ENCODE peak calls at places on chromosomes 6 and 20, in five cellular contexts. One of them, this sample, is unnamed.

GRCh38 chr20:51815383-51816076 is 13.2 kb upstream of the SALL4 start:
- DNase-seq in H1: no peak
- DNase-seq in K562: no peak
- DNase-seq in SK-N-SH: no peak
- DNase-seq in HCT116: no peak
- DNase-seq in this sample: no peak

GRCh38 chr6:44855562-44856494 is 468.3 kb downstream of the CDC5L start:
- DNase-seq in HCT116: no peak
- DNase-seq in SK-N-SH: no peak
- DNase-seq in K562: no peak
- DNase-seq in H1: no peak
- DNase-seq in this sample: no peak

GRCh38 chr6:50030777-50031562 is 9.2 kb upstream of the DEFB110 start:
- DNase-seq in HCT116: peak; percentile 46
- DNase-seq in H1: peak; percentile 38
- DNase-seq in K562: peak; percentile 77
- DNase-seq in SK-N-SH: peak; percentile 34
- DNase-seq in this sample: peak; percentile 10

GRCh38 chr20:44706371-44707258 is 8.6 kb upstream of the CCN5 start:
- DNase-seq in SK-N-SH: no peak
- DNase-seq in H1: no peak
- DNase-seq in HCT116: no peak
- DNase-seq in K562: no peak
- DNase-seq in this sample: no peak

GRCh38 chr6:170251776-170252571 is 38.9 kb downstream of the DLL1 start:
- DNase-seq in H1: no peak
- DNase-seq in K562: no peak
- DNase-seq in SK-N-SH: no peak
- DNase-seq in HCT116: no peak
- DNase-seq in this sample: no peak

GRCh38 chr20:20370087-20370575 is 2.2 kb downstream of the INSM1 start:
- DNase-seq in HCT116: no peak
- DNase-seq in H1: no peak
- DNase-seq in K562: no peak
- DNase-seq in SK-N-SH: no peak
- DNase-seq in this sample: no peak

GRCh38 chr20:17613328-17614175 is 43.7 kb downstream of the DSTN start:
- DNase-seq in HCT116: no peak
- DNase-seq in K562: no peak
- DNase-seq in SK-N-SH: peak; percentile 9
- DNase-seq in H1: no peak
- DNase-seq in this sample: no peak

GRCh38 chr6:21164768-21165326 is 428.7 kb upstream of the SOX4 start:
- DNase-seq in H1: no peak
- DNase-seq in K562: no peak
- DNase-seq in SK-N-SH: no peak
- DNase-seq in HCT116: peak; percentile 2
- DNase-seq in this sample: no peak

GRCh38 chr6:152212437-152212836 is 405.0 kb downstream of the ESR1 start:
- DNase-seq in HCT116: no peak
- DNase-seq in H1: no peak
- DNase-seq in K562: no peak
- DNase-seq in SK-N-SH: no peak
- DNase-seq in this sample: no peak

GRCh38 chr6:46719099-46719498 is 16.1 kb downstream of the PLA2G7 start:
- DNase-seq in SK-N-SH: no peak
- DNase-seq in HCT116: peak; percentile 79
- DNase-seq in H1: no peak
- DNase-seq in K562: no peak
- DNase-seq in this sample: no peak

GRCh38 chr6:52399511-52400315 is 20.4 kb upstream of the EFHC1 start:
- DNase-seq in HCT116: no peak
- DNase-seq in SK-N-SH: peak; percentile 70
- DNase-seq in H1: no peak
- DNase-seq in K562: peak; percentile 69
- DNase-seq in this sample: peak; percentile 75

GRCh38 chr6:53493635-53494025 is 51.3 kb downstream of the GCLC start:
- DNase-seq in SK-N-SH: no peak
- DNase-seq in H1: no peak
- DNase-seq in HCT116: no peak
- DNase-seq in K562: no peak
- DNase-seq in this sample: no peak

GRCh38 chr6:133854167-133854632 is 34.7 kb upstream of the TCF21 start:
- DNase-seq in HCT116: no peak
- DNase-seq in H1: no peak
- DNase-seq in SK-N-SH: no peak
- DNase-seq in K562: no peak
- DNase-seq in this sample: no peak

DNA sequence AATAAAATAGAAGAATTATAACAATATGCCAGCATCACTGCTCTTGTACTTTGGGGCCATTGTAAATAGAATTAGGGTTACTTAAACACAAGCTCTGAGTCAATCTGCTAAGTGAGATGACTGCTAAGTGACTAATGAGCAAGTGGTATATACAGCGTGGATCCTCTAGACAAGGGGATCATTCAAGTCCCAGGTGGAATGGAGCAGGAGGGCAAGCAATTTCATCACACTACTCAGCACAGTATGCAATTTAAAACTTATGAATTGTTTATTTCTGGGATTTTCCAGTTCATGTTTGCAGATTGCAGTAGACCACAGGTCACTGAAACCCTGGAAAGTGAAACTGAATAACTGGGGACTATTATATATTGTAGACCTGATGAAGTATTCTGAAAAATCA is 235.3 kb downstream of the BTBD3 start:
- DNase-seq in H1: no peak
- DNase-seq in SK-N-SH: no peak
- DNase-seq in HCT116: no peak
- DNase-seq in K562: no peak
- DNase-seq in this sample: no peak
- TF ChIP-seq JUND in H1: no peak
- TF ChIP-seq JUND in SK-N-SH: no peak
- TF ChIP-seq JUND in HCT116: no peak
- TF ChIP-seq JUND in K562: no peak
- TF ChIP-seq JUND in this sample: no peak

GRCh38 chr6:148494226-148494625 is 151.6 kb downstream of the SASH1 start:
- DNase-seq in K562: no peak
- DNase-seq in HCT116: no peak
- DNase-seq in H1: no peak
- DNase-seq in SK-N-SH: no peak
- DNase-seq in this sample: no peak

GRCh38 chr6:148493374-148493773 is 150.7 kb downstream of the SASH1 start:
- DNase-seq in HCT116: no peak
- DNase-seq in H1: no peak
- DNase-seq in K562: no peak
- DNase-seq in SK-N-SH: no peak
- DNase-seq in this sample: no peak

GRCh38 chr6:148492654-148493290 is 150.1 kb downstream of the SASH1 start:
- DNase-seq in HCT116: no peak
- DNase-seq in H1: no peak
- DNase-seq in SK-N-SH: no peak
- DNase-seq in K562: no peak
- DNase-seq in this sample: no peak

GRCh38 chr6:148497256-148497655 is 154.6 kb downstream of the SASH1 start:
- DNase-seq in SK-N-SH: no peak
- DNase-seq in HCT116: no peak
- DNase-seq in H1: no peak
- DNase-seq in K562: no peak
- DNase-seq in this sample: no peak

DNA sequence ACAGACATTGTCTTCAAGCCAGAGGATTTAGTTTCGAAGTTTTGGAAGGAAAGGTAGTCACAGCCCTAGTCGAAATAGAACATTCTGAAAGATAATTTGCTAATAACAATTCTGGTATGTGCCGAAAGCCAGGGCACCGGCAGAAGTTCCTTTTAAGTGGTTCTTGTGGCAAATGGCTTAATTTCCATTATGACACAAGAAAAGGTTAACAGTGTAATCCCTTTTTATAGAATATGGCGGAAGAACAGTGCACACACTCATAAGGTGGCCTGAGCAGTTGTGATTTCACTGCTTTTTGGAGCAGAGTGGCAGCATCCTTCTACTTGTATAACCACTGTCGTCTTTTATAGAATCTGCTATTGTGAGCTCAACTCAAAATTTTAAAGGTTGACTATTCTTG is 152.4 kb downstream of the SASH1 start:
- DNase-seq in HCT116: no peak
- DNase-seq in K562: no peak
- DNase-seq in SK-N-SH: no peak
- DNase-seq in H1: no peak
- DNase-seq in this sample: no peak
- TF ChIP-seq JUND in HCT116: no peak
- TF ChIP-seq JUND in K562: no peak
- TF ChIP-seq JUND in SK-N-SH: no peak
- TF ChIP-seq JUND in H1: no peak
- TF ChIP-seq JUND in this sample: no peak

DNA sequence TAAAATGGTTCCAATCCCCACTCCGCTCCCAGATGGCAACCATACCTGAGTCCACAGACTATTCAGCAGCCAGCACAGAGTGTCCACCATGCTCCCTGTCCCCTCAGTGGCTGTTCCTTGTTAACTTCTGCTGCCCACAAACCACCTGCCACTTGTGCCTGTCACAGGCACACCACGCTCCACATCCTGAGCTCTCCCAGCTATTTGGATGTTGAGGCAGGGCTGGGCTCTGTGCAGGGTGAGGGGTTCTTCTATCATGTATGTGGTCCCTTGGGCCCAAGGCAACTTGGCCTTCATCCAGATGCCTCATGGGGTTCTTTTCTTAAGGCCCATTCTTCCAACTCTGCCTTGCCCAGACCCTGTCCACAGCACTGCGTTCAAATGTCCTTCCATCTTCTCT is 34.0 kb upstream of the NXT1 start:
- DNase-seq in H1: no peak
- DNase-seq in K562: no peak
- DNase-seq in SK-N-SH: no peak
- DNase-seq in HCT116: no peak
- DNase-seq in this sample: no peak
- TF ChIP-seq JUND in H1: no peak
- TF ChIP-seq JUND in K562: no peak
- TF ChIP-seq JUND in SK-N-SH: no peak
- TF ChIP-seq JUND in HCT116: no peak
- TF ChIP-seq JUND in this sample: no peak

GRCh38 chr20:50412069-50412468 is 98.1 kb upstream of the PTPN1 start:
- DNase-seq in SK-N-SH: no peak
- DNase-seq in K562: no peak
- DNase-seq in H1: no peak
- DNase-seq in HCT116: no peak
- DNase-seq in this sample: no peak

GRCh38 chr20:50415031-50415515 is 95.1 kb upstream of the PTPN1 start:
- DNase-seq in SK-N-SH: no peak
- DNase-seq in HCT116: peak; percentile 28
- DNase-seq in H1: no peak
- DNase-seq in K562: no peak
- DNase-seq in this sample: peak; percentile 92

GRCh38 chr20:50412499-50412898 is 97.7 kb upstream of the PTPN1 start:
- DNase-seq in SK-N-SH: no peak
- DNase-seq in H1: no peak
- DNase-seq in K562: no peak
- DNase-seq in HCT116: no peak
- DNase-seq in this sample: no peak

GRCh38 chr20:50415516-50416268 is 94.5 kb upstream of the PTPN1 start:
- DNase-seq in K562: no peak
- DNase-seq in SK-N-SH: peak; percentile 79
- DNase-seq in H1: no peak
- DNase-seq in HCT116: peak; percentile 50
- DNase-seq in this sample: peak; percentile 96

DNA sequence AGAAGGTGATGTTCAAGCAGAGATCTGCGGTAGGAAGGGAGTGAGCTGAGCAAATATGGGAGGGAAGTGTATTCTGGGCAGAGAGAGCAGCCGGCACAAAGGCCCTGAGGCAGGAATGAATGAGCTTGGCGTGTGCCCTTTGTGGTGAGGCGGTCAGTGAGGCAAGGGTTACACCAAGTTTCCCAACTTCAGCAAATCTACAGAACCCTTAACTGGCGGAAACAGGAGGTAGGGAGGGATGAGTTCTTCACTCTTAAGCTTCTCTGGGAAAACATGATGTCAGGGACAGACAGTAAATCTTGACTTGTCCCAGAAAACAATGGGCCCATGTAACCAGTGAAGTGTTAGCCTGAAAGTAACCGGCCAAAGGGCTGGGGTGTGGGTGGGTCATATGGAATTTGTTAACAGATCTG is 97.1 kb upstream of the PTPN1 start:
- DNase-seq in H1: no peak
- DNase-seq in K562: no peak
- DNase-seq in SK-N-SH: no peak
- DNase-seq in HCT116: no peak
- DNase-seq in this sample: peak; percentile 87
- TF ChIP-seq JUND in H1: no peak
- TF ChIP-seq JUND in K562: no peak
- TF ChIP-seq JUND in SK-N-SH: no peak
- TF ChIP-seq JUND in HCT116: no peak
- TF ChIP-seq JUND in this sample: no peak

GRCh38 chr6:11162262-11162661 is 50.7 kb upstream of the ERVFRD-1 start:
- DNase-seq in HCT116: no peak
- DNase-seq in SK-N-SH: no peak
- DNase-seq in H1: no peak
- DNase-seq in K562: no peak
- DNase-seq in this sample: no peak

GRCh38 chr6:11163932-11164331 is 52.4 kb upstream of the ERVFRD-1 start:
- DNase-seq in SK-N-SH: no peak
- DNase-seq in H1: no peak
- DNase-seq in K562: no peak
- DNase-seq in HCT116: no peak
- DNase-seq in this sample: no peak

GRCh38 chr6:11164717-11165646 is 53.5 kb upstream of the ERVFRD-1 start:
- DNase-seq in H1: no peak
- DNase-seq in SK-N-SH: no peak
- DNase-seq in K562: no peak
- DNase-seq in HCT116: no peak
- DNase-seq in this sample: no peak

GRCh38 chr6:11160199-11160598 is 48.7 kb upstream of the ERVFRD-1 start:
- DNase-seq in SK-N-SH: no peak
- DNase-seq in K562: no peak
- DNase-seq in HCT116: no peak
- DNase-seq in H1: no peak
- DNase-seq in this sample: no peak

GRCh38 chr6:11161031-11161966 is 49.8 kb upstream of the ERVFRD-1 start:
- DNase-seq in H1: no peak
- DNase-seq in K562: no peak
- DNase-seq in HCT116: no peak
- DNase-seq in SK-N-SH: no peak
- DNase-seq in this sample: no peak
- TF ChIP-seq JUND in H1: no peak
- TF ChIP-seq JUND in K562: no peak
- TF ChIP-seq JUND in HCT116: no peak
- TF ChIP-seq JUND in SK-N-SH: peak; percentile 86
- TF ChIP-seq JUND in this sample: no peak

GRCh38 chr20:48635791-48636267 is 192.0 kb downstream of the PREX1 start:
- DNase-seq in SK-N-SH: peak; percentile 90
- DNase-seq in K562: peak; percentile 73
- DNase-seq in HCT116: peak; percentile 16
- DNase-seq in H1: peak; percentile 41
- DNase-seq in this sample: peak; percentile 65
- TF ChIP-seq JUND in SK-N-SH: no peak
- TF ChIP-seq JUND in K562: no peak
- TF ChIP-seq JUND in HCT116: no peak
- TF ChIP-seq JUND in H1: no peak
- TF ChIP-seq JUND in this sample: no peak

GRCh38 chr6:7176208-7176607 is 68.4 kb downstream of the RREB1 start:
- DNase-seq in K562: no peak
- DNase-seq in SK-N-SH: peak; percentile 30
- DNase-seq in HCT116: no peak
- DNase-seq in H1: no peak
- DNase-seq in this sample: no peak
- TF ChIP-seq JUND in K562: no peak
- TF ChIP-seq JUND in SK-N-SH: no peak
- TF ChIP-seq JUND in HCT116: no peak
- TF ChIP-seq JUND in H1: peak; percentile 88
- TF ChIP-seq JUND in this sample: no peak